ENCODE peak calls at places on chromosomes 3 and 15, in six cellular contexts. V is K562, I is HepG2, Z is HCT116, U is GM12878, R is H1. O is an unnamed sample. For H3K4me1, the result is how much of the 10 kb centered on the place peaks cover.

GRCh38 chr15:98647774-98648653 is at the start of gene IGF1R:
- DNase-seq in U (no peak), I (peak), R (no peak), V (peak), Z (peak), O (peak)

GRCh38 chr3:33682770-33683169 is 35.3 kb downstream of the CLASP2 start:
- DNase-seq in Z (no peak), U (no peak), I (no peak), R (no peak), V (no peak), O (no peak)

GRCh38 chr15:61768131-61768530 is 292.1 kb downstream of the VPS13C start:
- DNase-seq in R (no peak), V (no peak), U (no peak), I (no peak), Z (no peak), O (no peak)

GRCh38 chr3:58560771-58561311 is 16.4 kb downstream of the FAM107A start:
- DNase-seq in R (no peak), U (no peak), I (peak), V (peak), Z (no peak), O (peak)

GRCh38 chr3:85228966-85229365 is 270.2 kb downstream of the CADM2 start:
- DNase-seq in I (no peak), U (no peak), Z (no peak), R (no peak), V (no peak), O (no peak)

GRCh38 chr3:38146504-38146903 is 8.0 kb downstream of the MYD88 start:
- DNase-seq in U (no peak), R (no peak), Z (no peak), V (no peak), I (no peak), O (no peak)

GRCh38 chr15:39855400-39855799 is 64.7 kb downstream of the GPR176 start:
- DNase-seq in R (no peak), U (no peak), V (no peak), Z (no peak), I (no peak), O (no peak)

GRCh38 chr3:102979682-102980378 is 545.0 kb downstream of the ZPLD1 start:
- DNase-seq in Z (peak), R (no peak), V (no peak), U (no peak), I (no peak), O (no peak)

GRCh38 chr3:31140470-31140869 is 246.0 kb upstream of the GADL1 start:
- DNase-seq in V (no peak), Z (no peak), I (no peak), R (no peak), U (no peak), O (no peak)

GRCh38 chr3:194884649-194885315 is 199.1 kb downstream of the FAM43A start:
- DNase-seq in R (no peak), V (no peak), Z (no peak), U (no peak), I (no peak), O (no peak)

GRCh38 chr3:191696356-191696755 is 235.4 kb downstream of the PYDC2 start:
- DNase-seq in V (no peak), Z (no peak), R (no peak), I (no peak), U (no peak), O (no peak)

GRCh38 chr3:32236377-32236776 is 2.1 kb upstream of the CMTM8 start:
- DNase-seq in R (no peak), U (no peak), Z (no peak), I (no peak), V (no peak), O (no peak)

GRCh38 chr3:32238816-32239637 is 547 bp downstream of the CMTM8 start:
- DNase-seq in Z (no peak), I (no peak), U (no peak), V (no peak), R (no peak), O (no peak)

GRCh38 chr3:32238027-32238815 is at the start of gene CMTM8:
- DNase-seq in U (no peak), R (no peak), Z (no peak), V (peak), I (peak), O (no peak)

GRCh38 chr3:32239638-32240550 is 1.4 kb downstream of the CMTM8 start:
- DNase-seq in I (peak), V (peak), Z (peak), R (no peak), U (no peak), O (no peak)

DNA sequence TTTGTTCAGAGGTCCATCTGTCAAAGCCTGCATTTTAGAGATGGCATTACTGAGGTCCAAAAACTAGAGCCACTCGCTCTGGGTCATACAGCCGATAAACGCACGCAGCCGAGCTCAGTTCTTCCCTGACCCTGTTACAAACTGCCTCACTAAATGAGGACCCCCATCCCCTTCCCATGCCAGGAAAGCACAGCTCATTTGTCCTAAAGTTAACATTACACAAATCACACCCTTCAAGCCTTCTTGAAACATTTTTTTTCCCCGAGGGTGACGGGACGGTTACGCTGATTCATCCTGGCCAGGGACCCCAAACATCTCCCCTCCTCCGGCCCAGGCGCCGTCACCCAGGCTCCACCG is 832 bp upstream of the CMTM8 start:
- DNase-seq in R (no peak), V (no peak), U (no peak), Z (no peak), I (no peak), O (no peak)
- H3K9ac ChIP-seq in R (no peak), V (no peak), U (no peak), Z (peak), I (peak), O (peak)

DNA sequence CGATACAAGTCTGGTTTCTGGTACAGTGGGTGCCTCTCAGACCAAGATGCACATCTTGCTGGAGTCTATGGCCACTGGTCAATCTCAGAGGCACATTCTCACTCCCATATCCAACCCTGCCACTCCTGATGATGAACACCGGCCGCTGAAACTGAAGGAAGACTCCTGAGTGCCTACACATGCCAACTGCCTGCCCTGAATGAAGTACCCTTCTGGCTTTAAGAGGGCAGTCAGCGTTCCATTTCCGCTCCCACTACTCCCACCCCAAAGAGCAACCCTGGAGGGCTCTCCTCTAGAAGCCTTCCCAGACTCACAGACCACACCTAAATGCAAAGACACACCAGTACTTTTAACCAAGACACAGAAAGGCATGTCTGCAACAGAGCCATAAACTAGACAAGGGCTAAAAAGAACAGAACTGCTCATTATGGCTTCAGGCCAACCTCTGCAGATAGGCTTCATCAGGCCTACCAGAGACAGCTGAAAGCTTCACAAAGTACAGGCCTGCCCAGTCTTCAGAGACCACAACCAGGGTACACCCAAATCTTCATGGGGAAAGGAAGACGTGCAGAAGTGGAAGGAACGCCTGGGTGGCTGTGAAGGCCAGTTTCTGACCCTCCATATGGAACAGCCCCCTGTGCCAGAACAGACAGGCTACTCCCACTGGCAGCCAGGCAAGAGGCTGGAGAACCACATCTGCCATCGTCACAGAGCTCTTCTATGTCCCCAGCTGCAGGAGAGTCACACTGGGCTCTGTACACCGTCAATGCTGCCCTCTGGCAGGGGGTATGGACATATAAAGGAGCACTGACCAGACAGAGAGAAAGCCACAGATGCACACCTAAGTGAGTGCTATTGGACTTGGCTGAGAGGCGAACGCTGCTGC is 14.2 kb downstream of the ANP32A start:
- DNase-seq in U (no peak), R (no peak), V (no peak), Z (no peak), I (no peak), O (no peak)
- H3K4me1 ChIP-seq in U (under half), R (under half), V (under half), Z (under half), I (under half), O (under half)

DNA sequence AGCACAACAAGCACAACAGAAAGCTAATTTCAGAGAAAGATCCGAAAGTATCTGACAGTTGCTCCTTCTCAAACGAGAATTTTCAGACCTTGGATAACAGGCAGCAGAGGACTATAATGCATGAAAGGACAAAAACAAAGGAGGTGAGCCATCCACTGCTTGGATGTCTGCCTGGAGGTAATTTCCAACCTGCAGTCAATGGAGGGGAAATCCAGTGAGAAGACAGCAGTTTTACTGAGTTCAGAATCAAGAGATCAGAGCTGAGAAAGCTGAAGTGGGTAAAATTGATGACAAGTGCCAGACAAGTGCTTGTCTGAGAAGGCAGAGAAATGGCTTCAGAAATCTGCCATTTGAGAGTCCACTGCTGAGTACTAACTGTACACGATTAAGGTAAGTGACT is 22.1 kb downstream of the UBE3A start:
- DNase-seq in Z (no peak), R (no peak), V (no peak), I (no peak), U (peak), O (no peak)
- TF ChIP-seq ZNF274 in Z (no peak), R (no peak), V (no peak), I (no peak), U (no peak), O (no peak)

GRCh38 chr15:92847841-92848240 is 52.3 kb upstream of the CHD2 start:
- DNase-seq in Z (no peak), I (no peak), R (no peak), U (no peak), V (no peak), O (no peak)

GRCh38 chr15:92848852-92849598 is 51.1 kb upstream of the CHD2 start:
- DNase-seq in U (peak), V (peak), R (no peak), I (no peak), Z (no peak), O (no peak)

GRCh38 chr15:92848464-92848851 is 51.7 kb upstream of the CHD2 start:
- DNase-seq in I (no peak), V (no peak), U (no peak), Z (no peak), R (no peak), O (no peak)

GRCh38 chr15:92853222-92853621 is 46.9 kb upstream of the CHD2 start:
- DNase-seq in I (no peak), R (no peak), U (no peak), Z (no peak), V (no peak), O (no peak)
- H3K9ac ChIP-seq in I (no peak), R (no peak), U (peak), Z (no peak), V (no peak), O (no peak)

GRCh38 chr3:44955917-44956316 is 20.1 kb downstream of the ZDHHC3 start:
- DNase-seq in V (no peak), R (no peak), I (no peak), Z (no peak), U (no peak), O (no peak)

GRCh38 chr3:44952689-44953088 is 23.3 kb downstream of the ZDHHC3 start:
- DNase-seq in I (no peak), V (no peak), R (no peak), U (no peak), Z (no peak), O (no peak)

GRCh38 chr3:44957986-44958385 is 18.0 kb downstream of the ZDHHC3 start:
- DNase-seq in R (no peak), Z (no peak), I (no peak), U (no peak), V (no peak), O (no peak)

GRCh38 chr3:44954962-44955361 is 21.0 kb downstream of the ZDHHC3 start:
- DNase-seq in V (no peak), I (peak), Z (no peak), R (no peak), U (no peak), O (no peak)

GRCh38 chr3:44954289-44954688 is 21.7 kb downstream of the ZDHHC3 start:
- DNase-seq in Z (no peak), U (no peak), V (no peak), R (no peak), I (no peak), O (no peak)
- H3K4me1 ChIP-seq in Z (under half), U (under half), V (under half), R (under half), I (under half), O (under half)